ENCODE peak calls at places on chromosomes 4 and X, in four cellular contexts. I is K562, S is H1, U is GM12878. C is an unnamed sample.

GRCh38 chr4:169506903-169507302 is 105.5 kb downstream of the NEK1 start:
- DNase-seq in I (no peak), S (no peak), U (no peak), C (no peak)

GRCh38 chrX:46628406-46629371 is 55.1 kb downstream of the CHST7 start:
- DNase-seq in I (no peak), S (no peak), U (peak; percentile 91), C (no peak)

GRCh38 chr4:55321707-55322264 is 24.3 kb upstream of the SRD5A3 start:
- DNase-seq in I (peak; percentile 62), S (peak; percentile 87), U (peak; percentile 2), C (peak; percentile 88)

GRCh38 chrX:104987063-104987462 is 233.4 kb downstream of the TEX13A start:
- DNase-seq in I (no peak), S (no peak), U (no peak), C (no peak)

GRCh38 chr4:8472689-8473197 is 32.2 kb downstream of the TRMT44 start:
- DNase-seq in I (no peak), S (no peak), U (no peak), C (no peak)

GRCh38 chr4:94711635-94712034 is 46.1 kb upstream of the BMPR1B start:
- DNase-seq in I (no peak), S (no peak), U (no peak), C (no peak)

GRCh38 chr4:139099366-139099982 is 77.5 kb downstream of the ELF2 start:
- DNase-seq in I (peak; percentile 72), S (peak; percentile 73), U (peak; percentile 45), C (peak; percentile 84)

GRCh38 chrX:83916525-83916924 is 55.6 kb downstream of the CYLC1 start:
- DNase-seq in I (peak; percentile 3), S (no peak), U (no peak), C (no peak)

GRCh38 chrX:20906571-20906970 is 467.6 kb upstream of the CNKSR2 start:
- DNase-seq in I (no peak), S (no peak), U (no peak), C (no peak)

GRCh38 chr4:177632481-177632880 is 190.2 kb upstream of the AGA start:
- DNase-seq in I (no peak), S (no peak), U (no peak), C (no peak)

GRCh38 chr4:146450524-146450923 is 71.2 kb downstream of the SLC10A7 start:
- DNase-seq in I (no peak), S (no peak), U (no peak), C (no peak)

GRCh38 chr4:79030973-79031372 is 91.7 kb upstream of the PAQR3 start:
- DNase-seq in I (no peak), S (no peak), U (no peak), C (no peak)

GRCh38 chr4:165006886-165007285 is 24.9 kb upstream of the TRIM60 start:
- DNase-seq in I (no peak), S (no peak), U (no peak), C (no peak)

DNA sequence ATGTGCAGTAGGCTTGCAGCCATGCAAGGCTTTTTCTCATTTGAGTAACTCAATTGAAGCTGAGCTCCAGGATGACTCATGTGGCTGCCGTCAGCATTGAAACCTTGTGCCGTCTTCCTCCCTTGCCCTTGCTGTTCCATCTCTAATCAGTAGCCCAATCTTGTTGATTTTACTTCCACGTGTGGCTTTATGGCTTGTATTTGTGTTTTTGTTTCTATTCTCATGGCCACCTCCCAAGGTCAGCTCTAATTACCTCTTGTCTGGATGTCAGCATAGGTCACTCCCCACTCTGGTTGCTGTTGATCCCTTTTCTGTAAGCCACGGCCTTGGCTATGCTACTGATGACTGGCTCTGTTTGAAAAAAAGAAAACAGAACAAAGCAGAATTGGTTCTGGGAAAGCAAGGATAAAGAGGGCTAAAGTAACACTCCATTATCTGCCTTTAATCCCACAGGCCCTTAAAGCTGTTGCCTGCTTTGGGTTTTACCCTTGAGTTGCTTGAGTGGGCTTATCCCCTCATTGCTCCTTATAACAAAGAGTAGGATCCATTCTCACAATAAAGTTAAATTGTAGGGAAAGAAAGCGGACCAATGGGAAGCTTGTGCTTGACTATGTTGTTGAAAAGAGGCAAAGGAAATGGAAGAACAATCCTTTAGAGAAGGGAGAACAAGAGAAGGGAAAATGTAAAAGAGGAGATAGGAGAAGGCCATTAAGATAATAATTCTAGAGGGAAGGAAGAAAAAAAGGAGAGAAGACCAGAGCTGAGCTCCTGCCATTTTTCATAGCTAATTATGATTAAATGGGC is 173.9 kb upstream of the PGRMC2 start:
- DNase-seq in I (peak; percentile 32), S (no peak), U (no peak), C (no peak)
- TF ChIP-seq ATF3 in I (peak; percentile 75), S (no peak), U (no peak), C (no peak)

GRCh38 chr4:77052352-77052751 is 23.4 kb downstream of the CCNI start:
- DNase-seq in I (peak; percentile 59), S (peak; percentile 89), U (no peak), C (peak; percentile 48)
- H3K4me2 ChIP-seq in I (no peak overlapping the region), S (no peak overlapping the region), U (no peak overlapping the region), C (no peak overlapping the region)

DNA sequence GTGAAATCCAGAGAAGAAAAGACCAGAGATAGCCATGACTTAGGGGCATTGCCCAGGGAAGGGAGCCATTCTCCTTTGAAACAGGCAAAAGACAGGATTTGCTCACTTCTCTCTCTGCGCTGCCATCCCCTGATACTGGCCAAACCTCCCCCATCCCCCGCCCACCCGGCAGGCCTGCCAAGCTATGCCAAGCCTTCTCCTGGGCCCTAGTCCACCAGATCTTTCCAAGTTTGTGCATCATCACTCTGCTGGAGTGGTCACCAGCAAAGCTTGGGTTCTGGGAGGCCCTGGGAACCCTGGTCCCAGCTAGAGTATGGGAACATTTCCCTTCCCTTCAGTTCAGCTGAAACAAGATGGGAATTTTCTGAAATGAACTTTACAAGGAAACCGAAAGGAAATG is 18.4 kb downstream of the EFNB1 start:
- DNase-seq in I (no peak), S (no peak), U (no peak), C (no peak)
- TF ChIP-seq EGR1 in I (no peak), S (no peak), U (no peak), C (no peak)

GRCh38 chr4:128287159-128287870 is at the start of gene PGRMC2:
- DNase-seq in I (peak; percentile 30), S (peak; percentile 67), U (no peak), C (no peak)

GRCh38 chr4:128287871-128288688 is 467 bp upstream of the PGRMC2 start:
- DNase-seq in I (peak; percentile 97), S (peak; percentile 98), U (peak; percentile 97), C (peak; percentile 94)

GRCh38 chr4:128289523-128290158 is 2.0 kb upstream of the PGRMC2 start:
- DNase-seq in I (no peak), S (no peak), U (no peak), C (no peak)

GRCh38 chr4:128290526-128290925 is 2.9 kb upstream of the PGRMC2 start:
- DNase-seq in I (no peak), S (no peak), U (no peak), C (no peak)

GRCh38 chr4:128288689-128289106 is 1.1 kb upstream of the PGRMC2 start:
- DNase-seq in I (no peak), S (no peak), U (peak; percentile 17), C (no peak)
- TF ChIP-seq ATF3 in I (no peak), S (no peak), U (no peak), C (no peak)

DNA sequence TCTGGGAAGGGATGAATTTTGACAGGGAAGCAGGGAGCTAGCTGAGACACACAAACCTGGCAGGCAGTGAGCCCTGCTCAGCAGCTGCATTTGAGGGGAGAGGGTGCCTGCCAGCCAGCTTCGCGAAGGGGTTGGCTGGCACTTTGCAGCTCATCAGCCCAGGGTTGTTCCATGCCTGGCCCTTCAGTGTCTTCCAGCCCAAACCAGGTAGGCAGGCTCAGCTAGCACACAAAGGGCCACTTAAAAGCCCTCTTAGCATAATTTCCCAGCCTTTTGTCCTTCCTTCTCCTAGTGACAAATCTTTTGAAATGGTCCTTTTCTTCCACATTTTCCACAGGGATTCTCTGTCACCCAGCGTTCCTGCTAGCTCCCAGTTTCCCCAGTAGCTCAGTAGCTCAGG is 4.3 kb upstream of the FRMPD3 start:
- DNase-seq in I (no peak), S (no peak), U (no peak), C (no peak)
- H3K4me2 ChIP-seq in I (no peak overlapping the region), S (no peak overlapping the region), U (no peak overlapping the region), C (no peak overlapping the region)

C was measured in HCT116.